ENCODE peak calls at places on chromosomes 5 and 9, in eight cellular contexts. One of them, this sample, is unnamed.

GRCh38 chr9:96117398-96118060 is 184.4 kb downstream of the HSD17B3 start:
- DNase-seq in NCI-H82: no peak
- DNase-seq in stimulated activated CD4-positive, alpha-beta T cell treated with anti-CD3 and anti-CD28 coated beads, Interleukin-15, amount 100 ng/mL, for 1 hour: no peak
- DNase-seq in omental fat pad: no peak
- DNase-seq in astrocyte of the spinal cord: no peak
- DNase-seq in globus pallidus: peak; percentile 56
- DNase-seq in mesothelial cell of epicardium: no peak
- DNase-seq in left lung: no peak
- DNase-seq in this sample: no peak

GRCh38 chr5:58979090-58979489 is 396.2 kb downstream of the RAB3C start:
- DNase-seq in NCI-H82: peak; percentile 47
- DNase-seq in stimulated activated CD4-positive, alpha-beta T cell treated with anti-CD3 and anti-CD28 coated beads, Interleukin-15, amount 100 ng/mL, for 1 hour: no peak
- DNase-seq in omental fat pad: no peak
- DNase-seq in astrocyte of the spinal cord: no peak
- DNase-seq in globus pallidus: no peak
- DNase-seq in mesothelial cell of epicardium: no peak
- DNase-seq in left lung: no peak
- DNase-seq in this sample: no peak

GRCh38 chr9:137168907-137169763 is 716 bp downstream of the LRRC26 start:
- DNase-seq in NCI-H82: peak; percentile 66
- DNase-seq in stimulated activated CD4-positive, alpha-beta T cell treated with anti-CD3 and anti-CD28 coated beads, Interleukin-15, amount 100 ng/mL, for 1 hour: no peak
- DNase-seq in omental fat pad: no peak
- DNase-seq in astrocyte of the spinal cord: peak; percentile 17
- DNase-seq in globus pallidus: no peak
- DNase-seq in mesothelial cell of epicardium: no peak
- DNase-seq in left lung: no peak
- DNase-seq in this sample: no peak

GRCh38 chr5:142246263-142246662 is 78.6 kb downstream of the SPRY4 start:
- DNase-seq in NCI-H82: no peak
- DNase-seq in stimulated activated CD4-positive, alpha-beta T cell treated with anti-CD3 and anti-CD28 coated beads, Interleukin-15, amount 100 ng/mL, for 1 hour: no peak
- DNase-seq in omental fat pad: no peak
- DNase-seq in astrocyte of the spinal cord: peak; percentile 67
- DNase-seq in globus pallidus: no peak
- DNase-seq in mesothelial cell of epicardium: no peak
- DNase-seq in left lung: no peak
- DNase-seq in this sample: no peak

GRCh38 chr9:91416086-91416712 is 7.4 kb downstream of the NFIL3 start:
- DNase-seq in NCI-H82: peak; percentile 5
- DNase-seq in stimulated activated CD4-positive, alpha-beta T cell treated with anti-CD3 and anti-CD28 coated beads, Interleukin-15, amount 100 ng/mL, for 1 hour: no peak
- DNase-seq in omental fat pad: no peak
- DNase-seq in astrocyte of the spinal cord: peak; percentile 42
- DNase-seq in globus pallidus: no peak
- DNase-seq in mesothelial cell of epicardium: no peak
- DNase-seq in left lung: no peak
- DNase-seq in this sample: no peak

GRCh38 chr5:120568716-120569115 is 104.6 kb downstream of the PRR16 start:
- DNase-seq in NCI-H82: no peak
- DNase-seq in stimulated activated CD4-positive, alpha-beta T cell treated with anti-CD3 and anti-CD28 coated beads, Interleukin-15, amount 100 ng/mL, for 1 hour: no peak
- DNase-seq in omental fat pad: no peak
- DNase-seq in astrocyte of the spinal cord: no peak
- DNase-seq in globus pallidus: no peak
- DNase-seq in mesothelial cell of epicardium: no peak
- DNase-seq in left lung: no peak
- DNase-seq in this sample: no peak

GRCh38 chr9:130607640-130608420 is 28.5 kb downstream of the FUBP3 start:
- DNase-seq in NCI-H82: no peak
- DNase-seq in stimulated activated CD4-positive, alpha-beta T cell treated with anti-CD3 and anti-CD28 coated beads, Interleukin-15, amount 100 ng/mL, for 1 hour: no peak
- DNase-seq in omental fat pad: no peak
- DNase-seq in astrocyte of the spinal cord: peak; percentile 6
- DNase-seq in globus pallidus: no peak
- DNase-seq in mesothelial cell of epicardium: no peak
- DNase-seq in left lung: no peak
- DNase-seq in this sample: no peak

GRCh38 chr5:87499478-87500410 is 87.0 kb upstream of the CCNH start:
- DNase-seq in NCI-H82: no peak
- DNase-seq in stimulated activated CD4-positive, alpha-beta T cell treated with anti-CD3 and anti-CD28 coated beads, Interleukin-15, amount 100 ng/mL, for 1 hour: no peak
- DNase-seq in omental fat pad: no peak
- DNase-seq in astrocyte of the spinal cord: no peak
- DNase-seq in globus pallidus: no peak
- DNase-seq in mesothelial cell of epicardium: no peak
- DNase-seq in left lung: peak; percentile 58
- DNase-seq in this sample: no peak

GRCh38 chr9:128921881-128922763 is 1.3 kb downstream of the PHYHD1 start:
- DNase-seq in NCI-H82: peak; percentile 99
- DNase-seq in stimulated activated CD4-positive, alpha-beta T cell treated with anti-CD3 and anti-CD28 coated beads, Interleukin-15, amount 100 ng/mL, for 1 hour: no peak
- DNase-seq in omental fat pad: no peak
- DNase-seq in astrocyte of the spinal cord: peak; percentile 34
- DNase-seq in globus pallidus: no peak
- DNase-seq in mesothelial cell of epicardium: no peak
- DNase-seq in left lung: peak; percentile 80
- DNase-seq in this sample: peak; percentile 39

GRCh38 chr5:41408676-41409443 is 101.5 kb downstream of the PLCXD3 start:
- DNase-seq in NCI-H82: peak; percentile 86
- DNase-seq in stimulated activated CD4-positive, alpha-beta T cell treated with anti-CD3 and anti-CD28 coated beads, Interleukin-15, amount 100 ng/mL, for 1 hour: no peak
- DNase-seq in omental fat pad: no peak
- DNase-seq in astrocyte of the spinal cord: peak; percentile 39
- DNase-seq in globus pallidus: no peak
- DNase-seq in mesothelial cell of epicardium: no peak
- DNase-seq in left lung: no peak
- DNase-seq in this sample: no peak

GRCh38 chr5:180212363-180213255 is 3.6 kb upstream of the RASGEF1C start:
- DNase-seq in NCI-H82: no peak
- DNase-seq in stimulated activated CD4-positive, alpha-beta T cell treated with anti-CD3 and anti-CD28 coated beads, Interleukin-15, amount 100 ng/mL, for 1 hour: no peak
- DNase-seq in omental fat pad: no peak
- DNase-seq in astrocyte of the spinal cord: no peak
- DNase-seq in globus pallidus: no peak
- DNase-seq in mesothelial cell of epicardium: no peak
- DNase-seq in left lung: no peak
- DNase-seq in this sample: no peak

GRCh38 chr9:72896439-72896838 is 56.4 kb downstream of the ALDH1A1 start:
- DNase-seq in NCI-H82: no peak
- DNase-seq in stimulated activated CD4-positive, alpha-beta T cell treated with anti-CD3 and anti-CD28 coated beads, Interleukin-15, amount 100 ng/mL, for 1 hour: no peak
- DNase-seq in omental fat pad: no peak
- DNase-seq in astrocyte of the spinal cord: no peak
- DNase-seq in globus pallidus: no peak
- DNase-seq in mesothelial cell of epicardium: no peak
- DNase-seq in left lung: no peak
- DNase-seq in this sample: no peak

GRCh38 chr5:51380603-51381207 is 2.5 kb upstream of the ISL1 start:
- DNase-seq in NCI-H82: peak; percentile 47
- DNase-seq in stimulated activated CD4-positive, alpha-beta T cell treated with anti-CD3 and anti-CD28 coated beads, Interleukin-15, amount 100 ng/mL, for 1 hour: no peak
- DNase-seq in omental fat pad: peak; percentile 24
- DNase-seq in astrocyte of the spinal cord: no peak
- DNase-seq in globus pallidus: no peak
- DNase-seq in mesothelial cell of epicardium: no peak
- DNase-seq in left lung: no peak
- DNase-seq in this sample: no peak

GRCh38 chr9:83957029-83957513 is 22.9 kb downstream of the HNRNPK start:
- DNase-seq in NCI-H82: no peak
- DNase-seq in stimulated activated CD4-positive, alpha-beta T cell treated with anti-CD3 and anti-CD28 coated beads, Interleukin-15, amount 100 ng/mL, for 1 hour: no peak
- DNase-seq in omental fat pad: no peak
- DNase-seq in astrocyte of the spinal cord: no peak
- DNase-seq in globus pallidus: no peak
- DNase-seq in mesothelial cell of epicardium: no peak
- DNase-seq in left lung: no peak
- DNase-seq in this sample: no peak

GRCh38 chr5:140293091-140293996 is 9.6 kb downstream of the PFDN1 start:
- DNase-seq in NCI-H82: no peak
- DNase-seq in stimulated activated CD4-positive, alpha-beta T cell treated with anti-CD3 and anti-CD28 coated beads, Interleukin-15, amount 100 ng/mL, for 1 hour: no peak
- DNase-seq in omental fat pad: no peak
- DNase-seq in astrocyte of the spinal cord: peak; percentile 42
- DNase-seq in globus pallidus: peak; percentile 62
- DNase-seq in mesothelial cell of epicardium: no peak
- DNase-seq in left lung: no peak
- DNase-seq in this sample: no peak

GRCh38 chr5:73131711-73132428 is 11.5 kb downstream of the TMEM171 start:
- DNase-seq in NCI-H82: no peak
- DNase-seq in stimulated activated CD4-positive, alpha-beta T cell treated with anti-CD3 and anti-CD28 coated beads, Interleukin-15, amount 100 ng/mL, for 1 hour: no peak
- DNase-seq in omental fat pad: no peak
- DNase-seq in astrocyte of the spinal cord: no peak
- DNase-seq in globus pallidus: no peak
- DNase-seq in mesothelial cell of epicardium: no peak
- DNase-seq in left lung: no peak
- DNase-seq in this sample: no peak

GRCh38 chr5:14489643-14490042 is 91.9 kb upstream of the OTULINL start:
- DNase-seq in NCI-H82: no peak
- DNase-seq in stimulated activated CD4-positive, alpha-beta T cell treated with anti-CD3 and anti-CD28 coated beads, Interleukin-15, amount 100 ng/mL, for 1 hour: no peak
- DNase-seq in omental fat pad: no peak
- DNase-seq in astrocyte of the spinal cord: no peak
- DNase-seq in globus pallidus: no peak
- DNase-seq in mesothelial cell of epicardium: no peak
- DNase-seq in left lung: no peak
- DNase-seq in this sample: no peak

GRCh38 chr9:133269537-133270357 is 5.3 kb downstream of the ABO start:
- DNase-seq in NCI-H82: no peak
- DNase-seq in stimulated activated CD4-positive, alpha-beta T cell treated with anti-CD3 and anti-CD28 coated beads, Interleukin-15, amount 100 ng/mL, for 1 hour: no peak
- DNase-seq in omental fat pad: no peak
- DNase-seq in astrocyte of the spinal cord: no peak
- DNase-seq in globus pallidus: no peak
- DNase-seq in mesothelial cell of epicardium: no peak
- DNase-seq in left lung: no peak
- DNase-seq in this sample: no peak

GRCh38 chr9:121316378-121316777 is 48.4 kb downstream of the GSN start:
- DNase-seq in NCI-H82: no peak
- DNase-seq in stimulated activated CD4-positive, alpha-beta T cell treated with anti-CD3 and anti-CD28 coated beads, Interleukin-15, amount 100 ng/mL, for 1 hour: no peak
- DNase-seq in omental fat pad: no peak
- DNase-seq in astrocyte of the spinal cord: no peak
- DNase-seq in globus pallidus: no peak
- DNase-seq in mesothelial cell of epicardium: no peak
- DNase-seq in left lung: no peak
- DNase-seq in this sample: no peak

GRCh38 chr5:124060413-124061095 is 548.6 kb downstream of the CSNK1G3 start:
- DNase-seq in NCI-H82: no peak
- DNase-seq in stimulated activated CD4-positive, alpha-beta T cell treated with anti-CD3 and anti-CD28 coated beads, Interleukin-15, amount 100 ng/mL, for 1 hour: no peak
- DNase-seq in omental fat pad: no peak
- DNase-seq in astrocyte of the spinal cord: no peak
- DNase-seq in globus pallidus: no peak
- DNase-seq in mesothelial cell of epicardium: no peak
- DNase-seq in left lung: no peak
- DNase-seq in this sample: no peak

GRCh38 chr5:88813805-88814584 is 69.0 kb downstream of the MEF2C start:
- DNase-seq in NCI-H82: peak; percentile 82
- DNase-seq in stimulated activated CD4-positive, alpha-beta T cell treated with anti-CD3 and anti-CD28 coated beads, Interleukin-15, amount 100 ng/mL, for 1 hour: no peak
- DNase-seq in omental fat pad: no peak
- DNase-seq in astrocyte of the spinal cord: no peak
- DNase-seq in globus pallidus: peak; percentile 54
- DNase-seq in mesothelial cell of epicardium: no peak
- DNase-seq in left lung: no peak
- DNase-seq in this sample: no peak

GRCh38 chr5:95883185-95884020 is 60.9 kb upstream of the GLRX start:
- DNase-seq in NCI-H82: no peak
- DNase-seq in stimulated activated CD4-positive, alpha-beta T cell treated with anti-CD3 and anti-CD28 coated beads, Interleukin-15, amount 100 ng/mL, for 1 hour: no peak
- DNase-seq in omental fat pad: no peak
- DNase-seq in astrocyte of the spinal cord: no peak
- DNase-seq in globus pallidus: no peak
- DNase-seq in mesothelial cell of epicardium: no peak
- DNase-seq in left lung: no peak
- DNase-seq in this sample: no peak

GRCh38 chr5:132655821-132656773 is 1.9 kb upstream of the IL13 start:
- DNase-seq in NCI-H82: peak; percentile 13
- DNase-seq in stimulated activated CD4-positive, alpha-beta T cell treated with anti-CD3 and anti-CD28 coated beads, Interleukin-15, amount 100 ng/mL, for 1 hour: no peak
- DNase-seq in omental fat pad: no peak
- DNase-seq in astrocyte of the spinal cord: peak; percentile 21
- DNase-seq in globus pallidus: peak; percentile 24
- DNase-seq in mesothelial cell of epicardium: no peak
- DNase-seq in left lung: no peak
- DNase-seq in this sample: no peak

GRCh38 chr9:109063765-109064164 is 50.5 kb upstream of the CTNNAL1 start:
- DNase-seq in NCI-H82: peak; percentile 68
- DNase-seq in stimulated activated CD4-positive, alpha-beta T cell treated with anti-CD3 and anti-CD28 coated beads, Interleukin-15, amount 100 ng/mL, for 1 hour: no peak
- DNase-seq in omental fat pad: no peak
- DNase-seq in astrocyte of the spinal cord: peak; percentile 23
- DNase-seq in globus pallidus: no peak
- DNase-seq in mesothelial cell of epicardium: no peak
- DNase-seq in left lung: no peak
- DNase-seq in this sample: no peak

GRCh38 chr5:122099060-122099790 is 21.2 kb upstream of the LOX start:
- DNase-seq in NCI-H82: no peak
- DNase-seq in stimulated activated CD4-positive, alpha-beta T cell treated with anti-CD3 and anti-CD28 coated beads, Interleukin-15, amount 100 ng/mL, for 1 hour: no peak
- DNase-seq in omental fat pad: no peak
- DNase-seq in astrocyte of the spinal cord: peak; percentile 80
- DNase-seq in globus pallidus: no peak
- DNase-seq in mesothelial cell of epicardium: no peak
- DNase-seq in left lung: no peak
- DNase-seq in this sample: no peak

GRCh38 chr9:126157826-126158431 is 168.7 kb upstream of the MVB12B start:
- DNase-seq in NCI-H82: no peak
- DNase-seq in stimulated activated CD4-positive, alpha-beta T cell treated with anti-CD3 and anti-CD28 coated beads, Interleukin-15, amount 100 ng/mL, for 1 hour: no peak
- DNase-seq in omental fat pad: no peak
- DNase-seq in astrocyte of the spinal cord: no peak
- DNase-seq in globus pallidus: no peak
- DNase-seq in mesothelial cell of epicardium: no peak
- DNase-seq in left lung: no peak
- DNase-seq in this sample: no peak

GRCh38 chr9:121711281-121711680 is 59.8 kb downstream of the DAB2IP start:
- DNase-seq in NCI-H82: no peak
- DNase-seq in stimulated activated CD4-positive, alpha-beta T cell treated with anti-CD3 and anti-CD28 coated beads, Interleukin-15, amount 100 ng/mL, for 1 hour: no peak
- DNase-seq in omental fat pad: no peak
- DNase-seq in astrocyte of the spinal cord: no peak
- DNase-seq in globus pallidus: no peak
- DNase-seq in mesothelial cell of epicardium: no peak
- DNase-seq in left lung: no peak
- DNase-seq in this sample: no peak

GRCh38 chr5:180136661-180137381 is 65.3 kb upstream of the RNF130 start:
- DNase-seq in NCI-H82: no peak
- DNase-seq in stimulated activated CD4-positive, alpha-beta T cell treated with anti-CD3 and anti-CD28 coated beads, Interleukin-15, amount 100 ng/mL, for 1 hour: no peak
- DNase-seq in omental fat pad: peak; percentile 9
- DNase-seq in astrocyte of the spinal cord: no peak
- DNase-seq in globus pallidus: no peak
- DNase-seq in mesothelial cell of epicardium: peak; percentile 9
- DNase-seq in left lung: no peak
- DNase-seq in this sample: no peak

GRCh38 chr9:112443200-112443599 is 43.4 kb upstream of the KIAA1958 start:
- DNase-seq in NCI-H82: peak; percentile 48
- DNase-seq in stimulated activated CD4-positive, alpha-beta T cell treated with anti-CD3 and anti-CD28 coated beads, Interleukin-15, amount 100 ng/mL, for 1 hour: no peak
- DNase-seq in omental fat pad: no peak
- DNase-seq in astrocyte of the spinal cord: peak; percentile 23
- DNase-seq in globus pallidus: peak; percentile 41
- DNase-seq in mesothelial cell of epicardium: no peak
- DNase-seq in left lung: no peak
- DNase-seq in this sample: no peak

GRCh38 chr9:32251539-32251938 is 132.9 kb upstream of the ACO1 start:
- DNase-seq in NCI-H82: peak; percentile 79
- DNase-seq in stimulated activated CD4-positive, alpha-beta T cell treated with anti-CD3 and anti-CD28 coated beads, Interleukin-15, amount 100 ng/mL, for 1 hour: no peak
- DNase-seq in omental fat pad: no peak
- DNase-seq in astrocyte of the spinal cord: peak; percentile 49
- DNase-seq in globus pallidus: peak; percentile 55
- DNase-seq in mesothelial cell of epicardium: no peak
- DNase-seq in left lung: no peak
- DNase-seq in this sample: no peak

GRCh38 chr5:54531536-54531935 is 14.0 kb downstream of the SNX18 start:
- DNase-seq in NCI-H82: no peak
- DNase-seq in stimulated activated CD4-positive, alpha-beta T cell treated with anti-CD3 and anti-CD28 coated beads, Interleukin-15, amount 100 ng/mL, for 1 hour: no peak
- DNase-seq in omental fat pad: no peak
- DNase-seq in astrocyte of the spinal cord: peak; percentile 48
- DNase-seq in globus pallidus: no peak
- DNase-seq in mesothelial cell of epicardium: no peak
- DNase-seq in left lung: no peak
- DNase-seq in this sample: no peak

GRCh38 chr5:151755383-151755782 is 3.0 kb downstream of the ATOX1 start:
- DNase-seq in NCI-H82: no peak
- DNase-seq in stimulated activated CD4-positive, alpha-beta T cell treated with anti-CD3 and anti-CD28 coated beads, Interleukin-15, amount 100 ng/mL, for 1 hour: no peak
- DNase-seq in omental fat pad: no peak
- DNase-seq in astrocyte of the spinal cord: no peak
- DNase-seq in globus pallidus: no peak
- DNase-seq in mesothelial cell of epicardium: no peak
- DNase-seq in left lung: no peak
- DNase-seq in this sample: no peak

GRCh38 chr5:1294839-1295649 is at the start of gene TERT:
- DNase-seq in NCI-H82: no peak
- DNase-seq in stimulated activated CD4-positive, alpha-beta T cell treated with anti-CD3 and anti-CD28 coated beads, Interleukin-15, amount 100 ng/mL, for 1 hour: peak; percentile 43
- DNase-seq in omental fat pad: no peak
- DNase-seq in astrocyte of the spinal cord: no peak
- DNase-seq in globus pallidus: no peak
- DNase-seq in mesothelial cell of epicardium: no peak
- DNase-seq in left lung: peak; percentile 76
- DNase-seq in this sample: no peak

GRCh38 chr5:39420482-39421145 is 4.2 kb downstream of the DAB2 start:
- DNase-seq in NCI-H82: no peak
- DNase-seq in stimulated activated CD4-positive, alpha-beta T cell treated with anti-CD3 and anti-CD28 coated beads, Interleukin-15, amount 100 ng/mL, for 1 hour: no peak
- DNase-seq in omental fat pad: no peak
- DNase-seq in astrocyte of the spinal cord: peak; percentile 78
- DNase-seq in globus pallidus: peak; percentile 47
- DNase-seq in mesothelial cell of epicardium: no peak
- DNase-seq in left lung: no peak
- DNase-seq in this sample: peak; percentile 46